ENCODE peak calls at places on chromosomes 11 and 22, in nine cellular contexts. One of them, this sample, is unnamed.

GRCh38 chr11:130086627-130087026 is 16.9 kb downstream of the APLP2 start:
- DNase-seq in heart left ventricle: no peak
- DNase-seq in Calu3: no peak
- DNase-seq in upper lobe of right lung: no peak
- DNase-seq in natural killer cell: no peak
- DNase-seq in fibroblast of mammary gland: no peak
- DNase-seq in HFFc6: no peak
- DNase-seq in epithelial cell of proximal tubule: no peak
- DNase-seq in lower leg skin: no peak
- DNase-seq in this sample: no peak

GRCh38 chr22:18067548-18068341 is 10.0 kb upstream of the PEX26 start:
- DNase-seq in natural killer cell: no peak
- DNase-seq in upper lobe of right lung: peak
- DNase-seq in fibroblast of mammary gland: no peak
- DNase-seq in HFFc6: no peak
- DNase-seq in heart left ventricle: no peak
- DNase-seq in lower leg skin: no peak
- DNase-seq in epithelial cell of proximal tubule: no peak
- DNase-seq in Calu3: no peak
- DNase-seq in this sample: no peak

GRCh38 chr11:10432493-10432892 is 22.6 kb upstream of the AMPD3 start:
- DNase-seq in epithelial cell of proximal tubule: no peak
- DNase-seq in Calu3: no peak
- DNase-seq in HFFc6: no peak
- DNase-seq in natural killer cell: no peak
- DNase-seq in fibroblast of mammary gland: no peak
- DNase-seq in upper lobe of right lung: no peak
- DNase-seq in lower leg skin: no peak
- DNase-seq in heart left ventricle: no peak
- DNase-seq in this sample: no peak

GRCh38 chr11:122791411-122791810 is 46.9 kb upstream of the CRTAM start:
- DNase-seq in upper lobe of right lung: no peak
- DNase-seq in HFFc6: no peak
- DNase-seq in fibroblast of mammary gland: peak
- DNase-seq in natural killer cell: no peak
- DNase-seq in heart left ventricle: no peak
- DNase-seq in epithelial cell of proximal tubule: peak
- DNase-seq in Calu3: no peak
- DNase-seq in lower leg skin: no peak
- DNase-seq in this sample: no peak

GRCh38 chr11:35765211-35765610 is 102.6 kb downstream of the TRIM44 start:
- DNase-seq in heart left ventricle: no peak
- DNase-seq in upper lobe of right lung: no peak
- DNase-seq in fibroblast of mammary gland: peak
- DNase-seq in natural killer cell: no peak
- DNase-seq in epithelial cell of proximal tubule: no peak
- DNase-seq in Calu3: no peak
- DNase-seq in HFFc6: no peak
- DNase-seq in lower leg skin: no peak
- DNase-seq in this sample: no peak

GRCh38 chr11:11992257-11992690 is 16.2 kb downstream of the DKK3 start:
- DNase-seq in epithelial cell of proximal tubule: no peak
- DNase-seq in heart left ventricle: no peak
- DNase-seq in upper lobe of right lung: peak
- DNase-seq in Calu3: peak
- DNase-seq in natural killer cell: no peak
- DNase-seq in fibroblast of mammary gland: peak
- DNase-seq in lower leg skin: no peak
- DNase-seq in HFFc6: no peak
- DNase-seq in this sample: peak

GRCh38 chr11:77999446-77999845 is 5.0 kb upstream of the INTS4 start:
- DNase-seq in upper lobe of right lung: no peak
- DNase-seq in heart left ventricle: no peak
- DNase-seq in natural killer cell: no peak
- DNase-seq in HFFc6: no peak
- DNase-seq in lower leg skin: no peak
- DNase-seq in fibroblast of mammary gland: no peak
- DNase-seq in epithelial cell of proximal tubule: no peak
- DNase-seq in Calu3: no peak
- DNase-seq in this sample: no peak

GRCh38 chr11:115256326-115257197 is 247.7 kb downstream of the CADM1 start:
- DNase-seq in natural killer cell: no peak
- DNase-seq in HFFc6: no peak
- DNase-seq in lower leg skin: no peak
- DNase-seq in upper lobe of right lung: no peak
- DNase-seq in fibroblast of mammary gland: no peak
- DNase-seq in Calu3: no peak
- DNase-seq in heart left ventricle: no peak
- DNase-seq in epithelial cell of proximal tubule: no peak
- DNase-seq in this sample: no peak

GRCh38 chr11:28338371-28338770 is 230.2 kb downstream of the METTL15 start:
- DNase-seq in Calu3: no peak
- DNase-seq in natural killer cell: no peak
- DNase-seq in fibroblast of mammary gland: no peak
- DNase-seq in lower leg skin: no peak
- DNase-seq in epithelial cell of proximal tubule: no peak
- DNase-seq in upper lobe of right lung: no peak
- DNase-seq in heart left ventricle: no peak
- DNase-seq in HFFc6: no peak
- DNase-seq in this sample: no peak

GRCh38 chr11:117146521-117146920 is 2.4 kb downstream of the PAFAH1B2 start:
- DNase-seq in natural killer cell: no peak
- DNase-seq in lower leg skin: no peak
- DNase-seq in fibroblast of mammary gland: peak
- DNase-seq in Calu3: no peak
- DNase-seq in epithelial cell of proximal tubule: no peak
- DNase-seq in upper lobe of right lung: no peak
- DNase-seq in HFFc6: no peak
- DNase-seq in heart left ventricle: no peak
- DNase-seq in this sample: no peak

GRCh38 chr11:76208829-76209670 is 2.7 kb upstream of the WNT11 start:
- DNase-seq in Calu3: peak
- DNase-seq in heart left ventricle: peak
- DNase-seq in lower leg skin: no peak
- DNase-seq in natural killer cell: peak
- DNase-seq in upper lobe of right lung: peak
- DNase-seq in HFFc6: no peak
- DNase-seq in epithelial cell of proximal tubule: no peak
- DNase-seq in fibroblast of mammary gland: peak
- DNase-seq in this sample: peak

GRCh38 chr22:27317961-27318360 is 483.6 kb downstream of the MN1 start:
- DNase-seq in HFFc6: no peak
- DNase-seq in lower leg skin: no peak
- DNase-seq in epithelial cell of proximal tubule: peak
- DNase-seq in heart left ventricle: no peak
- DNase-seq in upper lobe of right lung: no peak
- DNase-seq in Calu3: no peak
- DNase-seq in fibroblast of mammary gland: no peak
- DNase-seq in natural killer cell: no peak
- DNase-seq in this sample: no peak

GRCh38 chr11:128323381-128323780 is 264.0 kb downstream of the ETS1 start:
- DNase-seq in epithelial cell of proximal tubule: no peak
- DNase-seq in natural killer cell: no peak
- DNase-seq in HFFc6: peak
- DNase-seq in upper lobe of right lung: no peak
- DNase-seq in Calu3: no peak
- DNase-seq in heart left ventricle: no peak
- DNase-seq in lower leg skin: no peak
- DNase-seq in fibroblast of mammary gland: peak
- DNase-seq in this sample: no peak

DNA sequence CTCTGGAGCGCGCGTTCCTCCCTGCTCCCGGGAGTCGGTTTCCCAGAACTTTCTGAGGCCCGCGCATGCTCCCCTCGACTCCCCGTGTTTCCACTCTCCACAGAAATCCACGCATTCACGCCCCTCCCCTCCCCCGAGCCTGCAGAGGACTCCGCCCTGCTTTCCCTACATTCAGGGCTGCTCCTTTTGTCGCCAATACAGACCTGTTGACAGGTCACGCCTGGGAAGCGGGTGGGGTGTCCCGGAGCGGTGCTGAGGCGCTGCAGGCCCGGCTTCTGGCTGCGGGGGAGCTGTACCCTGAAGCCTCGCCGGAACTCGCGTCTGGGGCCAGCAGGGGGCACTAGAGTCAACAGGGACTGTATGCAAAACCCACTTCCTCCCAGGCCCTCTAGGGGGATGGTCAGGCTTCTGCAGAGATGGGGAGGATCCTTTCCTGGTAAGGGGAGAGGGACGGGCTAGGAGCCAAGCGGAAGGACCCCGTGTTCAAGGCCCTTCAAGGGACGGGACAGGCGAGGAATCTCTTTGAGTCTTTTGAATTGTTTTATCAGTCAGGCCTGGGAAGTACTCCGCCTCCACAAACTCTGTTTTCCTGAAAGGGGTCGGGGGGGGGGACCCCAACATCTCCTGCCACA is at the start of gene PRAME:
- DNase-seq in Calu3: peak
- DNase-seq in heart left ventricle: peak
- DNase-seq in natural killer cell: peak
- DNase-seq in fibroblast of mammary gland: peak
- DNase-seq in lower leg skin: no peak
- DNase-seq in upper lobe of right lung: peak
- DNase-seq in HFFc6: no peak
- DNase-seq in epithelial cell of proximal tubule: no peak
- DNase-seq in this sample: peak
- TF ChIP-seq CTCF in Calu3: peak
- TF ChIP-seq CTCF in heart left ventricle: peak
- TF ChIP-seq CTCF in natural killer cell: peak
- TF ChIP-seq CTCF in fibroblast of mammary gland: peak
- TF ChIP-seq CTCF in lower leg skin: no peak
- TF ChIP-seq CTCF in upper lobe of right lung: peak
- TF ChIP-seq CTCF in HFFc6: peak
- TF ChIP-seq CTCF in epithelial cell of proximal tubule: peak
- TF ChIP-seq CTCF in this sample: peak

GRCh38 chr22:24016156-24016555 is 5.1 kb downstream of the CABIN1 start:
- DNase-seq in HFFc6: no peak
- DNase-seq in natural killer cell: no peak
- DNase-seq in fibroblast of mammary gland: no peak
- DNase-seq in epithelial cell of proximal tubule: no peak
- DNase-seq in heart left ventricle: no peak
- DNase-seq in Calu3: no peak
- DNase-seq in upper lobe of right lung: no peak
- DNase-seq in lower leg skin: no peak
- DNase-seq in this sample: no peak
- TF ChIP-seq CTCF in HFFc6: no peak
- TF ChIP-seq CTCF in natural killer cell: no peak
- TF ChIP-seq CTCF in fibroblast of mammary gland: no peak
- TF ChIP-seq CTCF in epithelial cell of proximal tubule: no peak
- TF ChIP-seq CTCF in heart left ventricle: no peak
- TF ChIP-seq CTCF in Calu3: no peak
- TF ChIP-seq CTCF in upper lobe of right lung: no peak
- TF ChIP-seq CTCF in lower leg skin: no peak
- TF ChIP-seq CTCF in this sample: no peak

GRCh38 chr22:39309364-39309861 is 10.0 kb downstream of the RPL3 start:
- DNase-seq in epithelial cell of proximal tubule: no peak
- DNase-seq in natural killer cell: no peak
- DNase-seq in fibroblast of mammary gland: no peak
- DNase-seq in Calu3: peak
- DNase-seq in upper lobe of right lung: no peak
- DNase-seq in lower leg skin: no peak
- DNase-seq in HFFc6: peak
- DNase-seq in heart left ventricle: peak
- DNase-seq in this sample: no peak

GRCh38 chr22:39303892-39304671 is 15.3 kb downstream of the RPL3 start:
- DNase-seq in lower leg skin: no peak
- DNase-seq in upper lobe of right lung: no peak
- DNase-seq in natural killer cell: no peak
- DNase-seq in epithelial cell of proximal tubule: no peak
- DNase-seq in Calu3: no peak
- DNase-seq in fibroblast of mammary gland: no peak
- DNase-seq in heart left ventricle: no peak
- DNase-seq in HFFc6: no peak
- DNase-seq in this sample: no peak

GRCh38 chr22:39303358-39303757 is 16.1 kb downstream of the RPL3 start:
- DNase-seq in fibroblast of mammary gland: no peak
- DNase-seq in heart left ventricle: no peak
- DNase-seq in natural killer cell: no peak
- DNase-seq in HFFc6: no peak
- DNase-seq in epithelial cell of proximal tubule: no peak
- DNase-seq in upper lobe of right lung: no peak
- DNase-seq in Calu3: no peak
- DNase-seq in lower leg skin: no peak
- DNase-seq in this sample: no peak

GRCh38 chr22:39308614-39309363 is 10.6 kb downstream of the RPL3 start:
- DNase-seq in HFFc6: peak
- DNase-seq in epithelial cell of proximal tubule: no peak
- DNase-seq in natural killer cell: no peak
- DNase-seq in upper lobe of right lung: no peak
- DNase-seq in lower leg skin: peak
- DNase-seq in fibroblast of mammary gland: peak
- DNase-seq in Calu3: peak
- DNase-seq in heart left ventricle: peak
- DNase-seq in this sample: no peak

DNA sequence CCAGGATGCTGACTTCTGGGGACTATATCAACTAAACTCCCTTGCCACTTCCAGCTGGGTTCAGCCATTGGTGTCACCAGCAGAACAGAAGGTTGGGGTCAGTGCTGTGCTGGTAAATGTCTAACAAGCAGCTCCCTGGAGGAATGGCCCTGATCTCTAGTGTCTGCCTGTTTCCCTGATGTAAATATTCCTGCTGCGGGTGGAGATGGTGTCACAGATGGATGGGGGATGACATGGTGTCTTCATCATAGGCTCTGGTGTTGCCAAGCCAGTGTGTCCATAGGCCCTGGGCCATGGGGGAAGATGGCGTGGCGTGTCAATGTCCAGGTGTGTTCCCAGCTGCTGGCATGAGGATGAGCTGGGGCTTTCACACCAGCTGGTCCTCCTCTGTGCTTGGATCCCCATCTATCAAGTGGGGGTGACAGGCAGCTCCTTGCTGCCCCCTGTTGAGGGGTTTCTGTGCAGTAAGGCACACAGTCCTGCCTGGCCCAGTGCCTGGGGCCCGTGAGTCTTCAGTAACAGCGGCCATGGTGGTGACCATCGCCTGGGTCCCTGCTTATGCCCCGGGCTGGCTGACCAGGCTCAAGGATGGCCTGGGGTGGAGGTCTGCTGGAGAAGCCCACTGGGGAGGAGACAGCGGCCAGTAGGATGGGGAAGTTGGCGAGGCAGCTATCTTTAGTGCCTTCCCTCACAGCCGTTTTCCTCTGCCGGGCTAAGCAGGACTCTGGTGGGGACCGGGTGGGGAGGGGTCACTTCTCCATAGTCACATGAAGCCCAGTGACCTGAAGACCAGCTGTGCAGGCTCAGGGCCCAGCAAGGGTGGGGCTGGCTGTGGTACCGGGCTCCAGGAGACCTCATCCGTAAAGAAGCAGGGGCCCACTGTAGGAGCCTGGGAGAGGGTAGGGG is 12.7 kb downstream of the RPL3 start:
- DNase-seq in upper lobe of right lung: no peak
- DNase-seq in heart left ventricle: peak
- DNase-seq in natural killer cell: no peak
- DNase-seq in lower leg skin: peak
- DNase-seq in HFFc6: peak
- DNase-seq in Calu3: peak
- DNase-seq in epithelial cell of proximal tubule: no peak
- DNase-seq in fibroblast of mammary gland: no peak
- DNase-seq in this sample: no peak
- TF ChIP-seq CTCF in upper lobe of right lung: peak
- TF ChIP-seq CTCF in heart left ventricle: peak
- TF ChIP-seq CTCF in natural killer cell: peak
- TF ChIP-seq CTCF in lower leg skin: no peak
- TF ChIP-seq CTCF in HFFc6: peak
- TF ChIP-seq CTCF in Calu3: peak
- TF ChIP-seq CTCF in epithelial cell of proximal tubule: peak
- TF ChIP-seq CTCF in fibroblast of mammary gland: peak
- TF ChIP-seq CTCF in this sample: peak

GRCh38 chr11:57662893-57663292 is 5.0 kb upstream of the ZDHHC5 start:
- DNase-seq in lower leg skin: no peak
- DNase-seq in fibroblast of mammary gland: no peak
- DNase-seq in epithelial cell of proximal tubule: no peak
- DNase-seq in heart left ventricle: no peak
- DNase-seq in HFFc6: no peak
- DNase-seq in upper lobe of right lung: no peak
- DNase-seq in natural killer cell: no peak
- DNase-seq in Calu3: no peak
- DNase-seq in this sample: no peak
- TF ChIP-seq CTCF in lower leg skin: no peak
- TF ChIP-seq CTCF in fibroblast of mammary gland: no peak
- TF ChIP-seq CTCF in epithelial cell of proximal tubule: peak
- TF ChIP-seq CTCF in heart left ventricle: no peak
- TF ChIP-seq CTCF in HFFc6: peak
- TF ChIP-seq CTCF in upper lobe of right lung: no peak
- TF ChIP-seq CTCF in natural killer cell: no peak
- TF ChIP-seq CTCF in Calu3: no peak
- TF ChIP-seq CTCF in this sample: peak